ENCODE peak calls at places on chromosomes 6 and 20, in seven cellular contexts. L is stomach, G is A549, E is uterus, R is Peyer's patch, Z is heart left ventricle, Q is esophagus squamous epithelium. S is an unnamed sample.

GRCh38 chr6:93318127-93318526 is 101.2 kb downstream of the EPHA7 start:
- DNase-seq in L (no peak), G (no peak), E (no peak), R (no peak), Z (no peak), Q (no peak), S (no peak)

GRCh38 chr20:34037121-34037520 is 43.4 kb downstream of the RALY start:
- DNase-seq in L (peak), G (no peak), E (no peak), R (peak), Z (peak), Q (no peak), S (no peak)

GRCh38 chr6:23394699-23395098 is 731.3 kb upstream of the NRSN1 start:
- DNase-seq in L (no peak), G (no peak), E (no peak), R (no peak), Z (no peak), Q (no peak), S (no peak)

GRCh38 chr20:31542201-31542842 is 28.1 kb downstream of the HM13 start:
- DNase-seq in L (no peak), G (no peak), E (no peak), R (no peak), Z (no peak), Q (no peak), S (peak)

GRCh38 chr6:160519603-160520042 is 144.5 kb downstream of the LPA start:
- DNase-seq in L (no peak), G (no peak), E (no peak), R (no peak), Z (no peak), Q (no peak), S (no peak)

GRCh38 chr6:26033132-26033941 is 53.9 kb upstream of the HFE start:
- DNase-seq in L (peak), G (peak), E (peak), R (peak), Z (peak), Q (no peak), S (no peak)

GRCh38 chr20:53028337-53029007 is 56.3 kb downstream of the TSHZ2 start:
- DNase-seq in L (no peak), G (no peak), E (no peak), R (no peak), Z (no peak), Q (no peak), S (no peak)

GRCh38 chr20:64051532-64052325 is 2.3 kb upstream of the SOX18 start:
- DNase-seq in L (no peak), G (no peak), E (peak), R (no peak), Z (peak), Q (no peak), S (no peak)

GRCh38 chr6:5082487-5083306 is 2.4 kb upstream of the PPP1R3G start:
- DNase-seq in L (no peak), G (peak), E (peak), R (no peak), Z (no peak), Q (no peak), S (peak)

GRCh38 chr6:109795994-109796555 is 105.0 kb downstream of the FIG4 start:
- DNase-seq in L (no peak), G (no peak), E (no peak), R (no peak), Z (no peak), Q (no peak), S (no peak)

GRCh38 chr6:127022297-127022696 is 96.2 kb upstream of the RSPO3 start:
- DNase-seq in L (peak), G (no peak), E (peak), R (peak), Z (no peak), Q (no peak), S (no peak)

GRCh38 chr6:20564269-20564668 is 30.0 kb downstream of the CDKAL1 start:
- DNase-seq in L (no peak), G (peak), E (no peak), R (no peak), Z (no peak), Q (no peak), S (no peak)

GRCh38 chr6:33632603-33633039 is 11.5 kb downstream of the ITPR3 start:
- DNase-seq in L (peak), G (peak), E (no peak), R (peak), Z (no peak), Q (no peak), S (peak)

GRCh38 chr6:158894192-158894591 is 75.0 kb upstream of the EZR start:
- DNase-seq in L (no peak), G (peak), E (no peak), R (no peak), Z (no peak), Q (no peak), S (peak)

GRCh38 chr6:134938896-134939295 is 11.0 kb downstream of the ALDH8A1 start:
- DNase-seq in L (no peak), G (no peak), E (no peak), R (no peak), Z (no peak), Q (no peak), S (no peak)

DNA sequence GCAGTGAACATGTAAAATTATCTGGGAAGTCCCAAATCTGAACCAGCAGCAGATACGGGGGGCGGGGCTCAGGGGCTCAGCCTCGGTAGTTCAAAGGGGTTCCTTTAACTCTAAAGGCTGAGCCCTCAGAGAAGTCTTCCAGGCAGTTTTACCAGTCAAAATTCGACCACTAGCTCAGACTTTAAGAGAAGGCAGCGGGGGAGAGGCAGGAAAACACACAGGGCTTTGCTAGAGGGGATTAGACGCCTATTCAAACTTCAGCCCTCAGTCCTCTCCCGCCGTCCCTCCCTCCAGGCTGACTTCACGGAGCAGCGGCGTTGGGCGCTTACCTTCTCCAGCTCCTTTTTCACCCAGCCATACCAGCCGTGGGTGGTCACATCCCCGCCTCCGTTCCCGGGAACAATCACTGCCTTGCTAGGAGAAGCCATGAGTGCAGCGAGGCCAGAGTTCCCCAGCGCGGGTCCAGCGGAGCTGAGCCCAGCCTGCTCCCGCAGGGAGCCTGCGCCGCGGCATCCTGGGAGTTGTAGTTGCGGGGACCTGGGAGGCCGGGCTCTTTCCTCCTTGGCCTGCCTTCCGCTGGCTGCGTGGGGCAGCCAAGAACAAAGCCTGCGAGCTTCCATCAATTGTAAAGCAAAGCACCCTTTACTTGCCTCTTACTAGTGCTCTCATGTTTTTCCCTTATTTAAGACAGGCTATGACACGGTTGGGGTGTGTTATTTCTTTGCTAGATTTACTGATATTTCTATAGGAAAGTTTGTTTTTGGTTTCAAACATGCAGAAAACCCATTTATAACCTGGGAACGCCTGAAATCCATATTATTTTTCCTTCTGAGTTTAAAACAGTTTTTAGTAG is at the start of gene RBBP9:
- DNase-seq in L (peak), G (peak), E (peak), R (peak), Z (peak), Q (peak), S (peak)
- TF ChIP-seq POLR2A in L (no peak), G (peak), E (peak), R (peak), Z (no peak), Q (peak), S (peak)

GRCh38 chr20:49245921-49246740 is 26.9 kb downstream of the DDX27 start:
- DNase-seq in L (no peak), G (peak), E (no peak), R (no peak), Z (no peak), Q (no peak), S (peak)
- TF ChIP-seq POLR2A in L (no peak), G (no peak), E (no peak), R (no peak), Z (no peak), Q (no peak), S (no peak)

GRCh38 chr20:327041-327945 is 1.9 kb downstream of the SOX12 start:
- DNase-seq in L (peak), G (peak), E (peak), R (peak), Z (peak), Q (peak), S (peak)

GRCh38 chr20:324177-325042 is 942 bp upstream of the SOX12 start:
- DNase-seq in L (peak), G (peak), E (peak), R (peak), Z (peak), Q (peak), S (peak)

GRCh38 chr20:325889-326644 is 715 bp downstream of the SOX12 start:
- DNase-seq in L (peak), G (peak), E (peak), R (peak), Z (peak), Q (no peak), S (no peak)

GRCh38 chr20:326645-327031 is 1.3 kb downstream of the SOX12 start:
- DNase-seq in L (peak), G (peak), E (no peak), R (no peak), Z (no peak), Q (no peak), S (no peak)

DNA sequence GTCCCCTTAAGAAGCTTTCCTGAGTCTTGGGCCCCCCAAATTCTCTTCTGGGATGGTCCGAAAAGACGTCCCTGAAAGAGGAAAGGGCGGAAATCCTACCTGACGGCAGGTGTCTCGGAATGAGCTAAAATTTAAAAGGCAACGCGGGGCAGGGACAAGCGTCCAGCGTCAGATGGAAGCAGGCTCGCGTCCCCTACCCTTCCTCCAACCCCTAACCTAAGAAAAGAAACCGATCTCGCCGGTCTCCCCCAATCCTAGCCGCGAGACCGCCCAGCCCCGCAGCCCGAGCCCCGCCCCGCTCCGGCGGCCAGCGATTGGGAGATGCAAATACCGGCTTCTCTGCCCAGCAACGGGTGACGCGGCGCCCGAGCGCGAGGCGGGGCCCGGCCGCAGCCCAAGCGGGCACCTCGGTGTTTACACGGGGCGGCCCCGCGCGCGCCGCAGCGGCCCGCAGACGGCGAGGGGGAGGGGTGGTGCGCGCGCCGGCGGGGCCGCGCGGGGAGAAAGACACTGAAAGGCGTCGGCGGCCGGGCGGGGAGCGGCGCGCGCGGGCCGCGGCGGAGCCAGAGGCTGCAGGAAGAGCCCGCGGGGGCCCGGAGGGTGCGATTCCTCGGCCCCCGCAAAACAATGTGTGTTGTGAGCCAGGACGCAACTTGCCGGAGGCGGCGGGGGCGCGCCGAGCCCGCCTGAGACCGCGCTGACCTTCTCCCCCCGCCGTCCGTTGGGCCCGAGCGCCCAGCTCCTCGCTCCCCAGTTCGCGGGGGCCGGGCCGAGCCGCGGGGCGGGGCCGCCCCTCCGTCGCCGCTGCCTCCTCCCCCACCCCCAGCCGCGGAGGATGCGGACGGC is at the start of gene SOX12:
- DNase-seq in L (peak), G (peak), E (peak), R (peak), Z (peak), Q (peak), S (peak)
- TF ChIP-seq POLR2A in L (no peak), G (peak), E (peak), R (no peak), Z (no peak), Q (peak), S (peak)

DNA sequence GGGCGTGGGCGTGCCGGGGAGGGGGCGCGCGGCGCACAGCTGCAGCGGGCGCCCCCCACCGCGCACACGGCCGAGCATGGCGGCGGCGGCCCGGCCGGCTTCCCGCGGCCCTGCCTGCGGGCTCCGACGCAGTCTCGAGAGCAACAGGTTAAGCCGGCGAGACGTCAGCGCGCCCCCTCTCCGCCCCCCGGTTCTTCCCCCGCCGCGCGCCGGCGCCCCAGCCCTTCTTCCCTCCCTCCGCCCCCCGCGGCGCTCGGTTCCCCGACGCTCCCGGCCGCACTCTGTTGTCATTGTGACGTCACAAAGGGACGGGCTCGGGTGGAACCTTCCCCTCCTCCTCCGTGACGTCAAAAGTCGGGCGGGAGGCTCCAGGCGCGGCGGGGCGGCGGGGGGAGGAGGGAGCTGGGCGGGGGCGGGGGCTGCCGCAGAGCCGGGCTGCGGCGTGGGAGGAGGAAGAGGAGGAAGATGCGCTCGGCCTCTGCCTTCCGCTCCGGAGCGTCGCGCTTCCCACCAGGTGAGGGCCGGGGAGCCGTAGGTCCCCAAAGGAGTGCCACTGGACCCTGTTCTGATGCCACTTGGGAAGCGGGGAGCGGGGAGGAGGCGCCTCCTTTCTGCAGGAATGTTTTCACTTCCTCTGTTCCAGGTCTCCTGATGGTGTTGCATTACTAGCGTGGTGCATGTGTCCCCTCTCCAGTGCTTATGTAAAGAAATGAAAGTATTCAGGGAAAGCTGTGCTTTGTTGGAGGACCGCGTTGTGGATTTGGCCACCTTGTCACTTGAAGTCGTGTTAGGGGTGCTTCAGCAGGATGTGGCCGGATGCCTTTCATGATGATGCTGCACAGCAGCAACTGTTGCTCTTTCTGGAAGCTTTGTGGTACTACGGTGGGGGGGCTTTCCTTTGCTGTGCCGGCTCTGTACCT is 2.8 kb downstream of the JARID2 start:
- DNase-seq in L (peak), G (peak), E (peak), R (peak), Z (peak), Q (peak), S (peak)
- TF ChIP-seq POLR2A in L (no peak), G (peak), E (peak), R (no peak), Z (no peak), Q (peak), S (peak)

DNA sequence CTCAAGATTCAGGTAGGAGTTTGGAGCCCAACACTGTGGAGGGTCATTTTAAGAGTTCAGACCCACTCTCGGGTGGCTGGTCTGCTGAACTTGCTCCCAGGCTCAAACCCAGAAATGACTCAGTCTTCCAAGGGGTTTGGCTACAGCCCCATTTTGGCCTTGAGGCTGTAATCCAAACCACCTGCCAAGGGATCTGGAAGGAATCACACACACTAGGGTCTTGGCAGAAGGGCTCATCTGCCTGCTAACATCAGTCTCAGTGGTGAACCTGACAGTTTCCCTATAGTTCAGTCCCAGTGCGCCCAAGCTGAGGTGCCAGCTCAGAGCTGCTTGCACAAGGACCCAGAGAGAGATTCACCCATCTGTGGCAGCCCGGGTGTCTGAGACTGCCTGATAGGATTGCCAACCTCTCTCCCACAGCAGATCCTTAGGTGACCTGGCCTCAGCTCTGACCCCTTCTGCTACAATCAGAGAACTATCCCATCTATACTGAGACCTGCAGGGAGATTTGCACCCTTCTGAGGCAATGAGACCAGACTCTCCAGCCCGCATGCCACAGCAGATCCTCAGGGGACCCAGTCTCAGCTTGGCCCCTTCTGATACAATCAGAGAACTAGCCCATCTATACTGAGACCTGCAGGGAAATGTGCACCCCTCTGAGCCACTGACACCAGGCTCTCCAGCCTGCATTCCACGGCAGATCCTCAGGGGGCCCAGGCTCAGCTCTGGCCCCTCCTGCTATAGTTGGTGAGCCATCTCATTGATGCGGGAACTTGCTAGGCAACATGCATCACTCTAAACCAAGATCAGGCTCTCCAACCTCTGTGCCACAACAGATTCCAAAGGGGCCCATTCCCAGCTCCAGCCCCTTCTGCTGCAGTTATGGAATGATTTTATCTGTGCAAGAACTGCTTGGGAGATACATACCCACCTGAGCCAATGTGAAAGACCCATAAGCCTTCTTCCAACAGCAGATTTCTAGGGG is 48.2 kb downstream of the THBS2 start:
- DNase-seq in L (no peak), G (no peak), E (peak), R (no peak), Z (no peak), Q (no peak), S (no peak)
- TF ChIP-seq POLR2A in L (no peak), G (no peak), E (no peak), R (no peak), Z (no peak), Q (no peak), S (no peak)

GRCh38 chr20:46683939-46684750 is 5.1 kb downstream of the TP53RK start:
- DNase-seq in L (peak), G (no peak), E (peak), R (no peak), Z (peak), Q (no peak), S (no peak)

GRCh38 chr20:46688151-46689081 is 828 bp downstream of the TP53RK start:
- DNase-seq in L (no peak), G (peak), E (no peak), R (no peak), Z (no peak), Q (no peak), S (no peak)

GRCh38 chr20:46689754-46690085 is 476 bp upstream of the TP53RK start:
- DNase-seq in L (no peak), G (no peak), E (no peak), R (no peak), Z (no peak), Q (no peak), S (no peak)

GRCh38 chr20:46690219-46691111 is 1.2 kb upstream of the TP53RK start:
- DNase-seq in L (no peak), G (no peak), E (no peak), R (no peak), Z (no peak), Q (no peak), S (no peak)

GRCh38 chr20:46689082-46689753 is at the start of gene TP53RK:
- DNase-seq in L (peak), G (peak), E (peak), R (peak), Z (peak), Q (peak), S (peak)
- TF ChIP-seq POLR2A in L (no peak), G (peak), E (peak), R (peak), Z (no peak), Q (peak), S (peak)

GRCh38 chr20:62815066-62815991 is 1.5 kb upstream of the COL9A3 start:
- DNase-seq in L (no peak), G (no peak), E (no peak), R (no peak), Z (no peak), Q (no peak), S (peak)
- TF ChIP-seq POLR2A in L (no peak), G (no peak), E (no peak), R (no peak), Z (no peak), Q (no peak), S (no peak)

GRCh38 chr20:50932881-50933280 is 1.6 kb upstream of the ADNP start:
- DNase-seq in L (no peak), G (no peak), E (no peak), R (no peak), Z (no peak), Q (no peak), S (no peak)
- TF ChIP-seq POLR2A in L (no peak), G (no peak), E (no peak), R (no peak), Z (no peak), Q (no peak), S (no peak)

GRCh38 chr6:54083301-54083700 is 27.9 kb upstream of the MLIP start:
- DNase-seq in L (no peak), G (no peak), E (no peak), R (no peak), Z (no peak), Q (no peak), S (no peak)
- TF ChIP-seq POLR2A in L (no peak), G (no peak), E (no peak), R (no peak), Z (no peak), Q (no peak), S (no peak)

GRCh38 chr6:36598739-36599318 is 4.7 kb downstream of the SRSF3 start:
- DNase-seq in L (no peak), G (no peak), E (no peak), R (peak), Z (no peak), Q (no peak), S (no peak)
- TF ChIP-seq POLR2A in L (no peak), G (no peak), E (no peak), R (no peak), Z (no peak), Q (no peak), S (no peak)

S was measured in H54.